ENCODE peak calls at places on chromosomes 5 and 9, in six cellular contexts. I is PC-3, E is MM.1S, G is HCT116, R is GM23248, P is SK-N-SH. N is an unnamed sample. For H3K9me2, the result is how much of the 10 kb centered on the place peaks cover.

GRCh38 chr9:122346478-122347347 is 24.1 kb upstream of the PTGS1 start:
- DNase-seq in R (peak), I (peak), E (no peak), G (no peak), P (peak), N (peak)

GRCh38 chr5:2529371-2530100 is 221.9 kb downstream of the IRX2 start:
- DNase-seq in I (no peak), E (no peak), P (no peak), G (no peak), R (no peak), N (no peak)

GRCh38 chr5:177256296-177256695 is 47.2 kb downstream of the RAB24 start:
- DNase-seq in P (no peak), I (peak), R (peak), G (no peak), E (no peak), N (no peak)

GRCh38 chr5:62980884-62981283 is 402.3 kb downstream of the LRRC70 start:
- DNase-seq in I (no peak), E (no peak), R (no peak), G (no peak), P (no peak), N (no peak)

GRCh38 chr9:118961857-118962256 is 407.4 kb downstream of the BRINP1 start:
- DNase-seq in P (no peak), E (no peak), I (no peak), G (no peak), R (peak), N (no peak)

GRCh38 chr5:66889524-66889923 is 293.3 kb downstream of the MAST4 start:
- DNase-seq in P (no peak), R (no peak), E (no peak), G (no peak), I (no peak), N (no peak)

GRCh38 chr5:140219068-140219971 is 44.3 kb downstream of the CYSTM1 start:
- DNase-seq in G (no peak), I (no peak), R (peak), P (no peak), E (no peak), N (no peak)

GRCh38 chr5:15938961-15939360 is 240.6 kb downstream of the MARCHF11 start:
- DNase-seq in R (peak), G (no peak), E (no peak), I (peak), P (no peak), N (no peak)

GRCh38 chr5:64690417-64691151 is at the start of gene SHISAL2B:
- DNase-seq in R (peak), I (no peak), E (no peak), P (peak), G (no peak), N (no peak)

GRCh38 chr5:125660231-125660895 is 762.8 kb upstream of the GRAMD2B start:
- DNase-seq in R (no peak), P (no peak), E (no peak), I (no peak), G (no peak), N (no peak)

GRCh38 chr9:97990259-97990658 is 7.1 kb downstream of the ANP32B start:
- DNase-seq in I (peak), R (peak), E (no peak), G (no peak), P (peak), N (no peak)

GRCh38 chr5:143614831-143615230 is 197.1 kb upstream of the HMHB1 start:
- DNase-seq in I (no peak), P (no peak), R (no peak), G (no peak), E (no peak), N (no peak)

GRCh38 chr9:19162956-19163355 is 35.7 kb upstream of the PLIN2 start:
- DNase-seq in E (no peak), P (no peak), R (peak), I (no peak), G (no peak), N (no peak)

GRCh38 chr9:116061546-116062205 is 91.9 kb upstream of the PAPPA start:
- DNase-seq in G (no peak), R (no peak), E (no peak), P (no peak), I (no peak), N (no peak)

GRCh38 chr5:104859437-104859836 is 1296.8 kb upstream of the NUDT12 start:
- DNase-seq in I (no peak), E (no peak), P (no peak), R (no peak), G (no peak), N (no peak)

GRCh38 chr9:72509053-72509452 is 12.4 kb upstream of the TMC1 start:
- DNase-seq in R (peak), E (no peak), P (no peak), G (no peak), I (peak), N (no peak)

GRCh38 chr5:143557061-143557818 is 153.8 kb upstream of the NR3C1 start:
- DNase-seq in I (peak), R (peak), G (no peak), P (no peak), E (no peak), N (no peak)

GRCh38 chr9:87504938-87505337 is 7.3 kb downstream of the DAPK1 start:
- DNase-seq in G (no peak), P (no peak), R (no peak), E (no peak), I (no peak), N (no peak)

GRCh38 chr5:80208337-80208736 is 47.5 kb downstream of the SERINC5 start:
- DNase-seq in G (no peak), E (no peak), P (no peak), R (peak), I (no peak), N (no peak)

GRCh38 chr9:94984891-94985476 is 258.5 kb downstream of the AOPEP start:
- DNase-seq in G (no peak), I (no peak), P (no peak), E (no peak), R (no peak), N (no peak)

GRCh38 chr5:147427784-147428401 is 82.0 kb downstream of the DPYSL3 start:
- DNase-seq in P (no peak), E (no peak), G (no peak), R (peak), I (no peak), N (no peak)

GRCh38 chr9:133234577-133235322 is 25.7 kb upstream of the OBP2B start:
- DNase-seq in E (no peak), P (no peak), I (no peak), R (no peak), G (no peak), N (no peak)

GRCh38 chr5:36535837-36536236 is 70.6 kb upstream of the SLC1A3 start:
- DNase-seq in E (no peak), I (no peak), P (no peak), R (no peak), G (no peak), N (no peak)

GRCh38 chr9:126301985-126302603 is 24.5 kb upstream of the MVB12B start:
- DNase-seq in I (peak), P (peak), R (peak), E (peak), G (peak), N (peak)

GRCh38 chr5:157670662-157671591 is at the start of gene C5orf52:
- DNase-seq in E (no peak), R (peak), G (no peak), I (peak), P (peak), N (no peak)

GRCh38 chr5:11075010-11075860 is 314.2 kb upstream of the DAP start:
- DNase-seq in P (peak), E (no peak), I (no peak), R (no peak), G (no peak), N (peak)

GRCh38 chr9:86655147-86655546 is 292.2 kb downstream of the GAS1 start:
- DNase-seq in E (no peak), P (no peak), I (no peak), R (peak), G (no peak), N (no peak)

GRCh38 chr5:174844971-174845370 is 120.6 kb downstream of the MSX2 start:
- DNase-seq in I (no peak), P (no peak), E (no peak), R (no peak), G (no peak), N (no peak)

GRCh38 chr5:131195696-131196095 is 25.0 kb downstream of the LYRM7 start:
- DNase-seq in G (no peak), E (no peak), R (no peak), I (no peak), P (no peak), N (no peak)

GRCh38 chr5:84086517-84086916 is 298.2 kb downstream of the EDIL3 start:
- DNase-seq in I (peak), G (no peak), R (no peak), E (no peak), P (no peak), N (no peak)

GRCh38 chr9:120351106-120351505 is 228.9 kb downstream of the CDK5RAP2 start:
- DNase-seq in E (no peak), I (no peak), P (no peak), G (no peak), R (no peak), N (no peak)

GRCh38 chr5:101675510-101675909 is 620.6 kb downstream of the SLCO4C1 start:
- DNase-seq in G (no peak), R (no peak), E (no peak), I (no peak), P (peak), N (no peak)

GRCh38 chr5:109455598-109456096 is 45.9 kb upstream of the PJA2 start:
- DNase-seq in E (no peak), I (peak), P (peak), G (peak), R (peak), N (no peak)

GRCh38 chr9:104177003-104177611 is 83.0 kb downstream of the SMC2 start:
- DNase-seq in P (no peak), E (peak), I (peak), G (peak), R (peak), N (peak)

GRCh38 chr5:95842955-95843544 is 20.5 kb upstream of the GLRX start:
- DNase-seq in G (no peak), I (peak), E (peak), P (no peak), R (peak), N (peak)

GRCh38 chr5:82234880-82235279 is 43.3 kb downstream of the RPS23 start:
- DNase-seq in I (no peak), P (no peak), E (no peak), R (no peak), G (no peak), N (no peak)

GRCh38 chr9:14346826-14347407 is 33.0 kb upstream of the NFIB start:
- DNase-seq in I (no peak), E (no peak), P (peak), R (no peak), G (no peak), N (no peak)

GRCh38 chr9:35521708-35522107 is 31.8 kb downstream of the RUSC2 start:
- DNase-seq in P (no peak), I (no peak), E (no peak), G (no peak), R (peak), N (no peak)

GRCh38 chr9:35529156-35529823 is 39.4 kb downstream of the RUSC2 start:
- DNase-seq in E (no peak), P (no peak), R (peak), G (no peak), I (no peak), N (no peak)

GRCh38 chr9:35522189-35522588 is 32.3 kb downstream of the RUSC2 start:
- DNase-seq in R (peak), E (no peak), I (no peak), G (no peak), P (no peak), N (no peak)

GRCh38 chr9:35522725-35523124 is 32.8 kb downstream of the RUSC2 start:
- DNase-seq in P (no peak), R (no peak), E (no peak), G (no peak), I (no peak), N (no peak)

GRCh38 chr9:35526087-35526801 is 36.3 kb downstream of the RUSC2 start:
- DNase-seq in R (peak), I (peak), G (no peak), E (no peak), P (no peak), N (no peak)
- H3K9ac ChIP-seq in R (peak), I (no peak), G (no peak), E (no peak), P (no peak), N (no peak)

GRCh38 chr9:82890865-82891264 is 172.1 kb downstream of the RASEF start:
- DNase-seq in G (no peak), I (no peak), R (no peak), E (no peak), P (no peak), N (no peak)

GRCh38 chr9:82893549-82893948 is 169.4 kb downstream of the RASEF start:
- DNase-seq in P (no peak), E (no peak), R (no peak), G (no peak), I (no peak), N (no peak)

GRCh38 chr9:82891321-82891720 is 171.6 kb downstream of the RASEF start:
- DNase-seq in G (no peak), I (no peak), E (no peak), P (no peak), R (no peak), N (no peak)

GRCh38 chr9:82890401-82890800 is 172.5 kb downstream of the RASEF start:
- DNase-seq in I (no peak), R (no peak), G (no peak), E (no peak), P (no peak), N (no peak)

GRCh38 chr9:82894961-82895902 is 167.7 kb downstream of the RASEF start:
- DNase-seq in G (no peak), I (no peak), R (no peak), P (peak), E (no peak), N (no peak)
- H3K9me2 ChIP-seq in G (under half), I (under half), R (under half), P (under half), E (under half), N (under half)

GRCh38 chr9:130198501-130199179 is 26.4 kb downstream of the NCS1 start:
- DNase-seq in P (no peak), I (no peak), E (no peak), R (no peak), G (no peak), N (no peak)

GRCh38 chr9:130199605-130200004 is 27.4 kb downstream of the NCS1 start:
- DNase-seq in E (no peak), P (no peak), R (peak), G (no peak), I (no peak), N (no peak)

GRCh38 chr9:130196643-130197042 is 24.4 kb downstream of the NCS1 start:
- DNase-seq in R (no peak), P (peak), I (no peak), G (no peak), E (no peak), N (no peak)

GRCh38 chr9:130197386-130197785 is 25.2 kb downstream of the NCS1 start:
- DNase-seq in G (no peak), E (no peak), P (no peak), I (no peak), R (no peak), N (no peak)

DNA sequence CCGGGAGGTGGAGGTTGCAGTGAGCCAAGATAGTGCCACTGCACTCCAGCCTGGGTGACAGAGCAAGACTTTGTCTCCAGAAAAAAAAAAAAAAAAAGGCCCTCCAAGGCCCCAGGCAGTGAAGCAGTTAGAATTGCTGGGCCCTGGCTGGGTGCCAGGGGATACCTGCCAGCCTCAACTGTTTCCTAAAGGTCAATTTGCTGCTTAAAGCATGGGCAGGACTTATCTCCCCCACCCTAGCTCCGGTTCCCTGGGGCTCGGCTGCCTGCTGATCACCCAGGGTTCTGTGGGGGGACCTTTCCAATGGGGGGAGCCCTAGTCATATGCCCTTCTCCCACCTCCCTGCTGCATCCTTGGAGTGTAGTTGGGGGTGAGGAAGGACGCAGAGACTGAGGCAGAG is 25.7 kb downstream of the NCS1 start:
- DNase-seq in G (no peak), I (no peak), E (no peak), P (no peak), R (no peak), N (no peak)
- H3K9ac ChIP-seq in G (no peak), I (no peak), E (no peak), P (no peak), R (no peak), N (no peak)

GRCh38 chr5:73435640-73436534 is 12.7 kb downstream of the FOXD1 start:
- DNase-seq in P (no peak), I (no peak), R (peak), G (no peak), E (no peak), N (no peak)

GRCh38 chr5:73438897-73439470 is 9.6 kb downstream of the FOXD1 start:
- DNase-seq in P (no peak), G (no peak), E (no peak), I (no peak), R (peak), N (no peak)

GRCh38 chr5:73436535-73437125 is 11.9 kb downstream of the FOXD1 start:
- DNase-seq in G (no peak), I (no peak), P (peak), R (peak), E (no peak), N (peak)

GRCh38 chr5:73438048-73438896 is 10.3 kb downstream of the FOXD1 start:
- DNase-seq in E (no peak), P (no peak), R (peak), I (peak), G (no peak), N (no peak)

GRCh38 chr5:73437126-73438047 is 11.2 kb downstream of the FOXD1 start:
- DNase-seq in R (peak), E (peak), G (peak), P (peak), I (peak), N (no peak)
- H3K9me2 ChIP-seq in R (under half), E (under half), G (under half), P (under half), I (under half), N (under half)

GRCh38 chr5:5290674-5291334 is 131.7 kb upstream of the ICE1 start:
- DNase-seq in G (no peak), I (no peak), E (peak), R (no peak), P (no peak), N (no peak)

GRCh38 chr5:5289537-5289936 is 132.9 kb upstream of the ICE1 start:
- DNase-seq in E (no peak), G (no peak), I (peak), R (no peak), P (no peak), N (no peak)

GRCh38 chr5:5293029-5293428 is 129.4 kb upstream of the ICE1 start:
- DNase-seq in G (no peak), E (no peak), P (no peak), I (no peak), R (no peak), N (no peak)

GRCh38 chr5:5291357-5291756 is 131.1 kb upstream of the ICE1 start:
- DNase-seq in R (no peak), I (peak), G (no peak), E (no peak), P (no peak), N (no peak)

GRCh38 chr5:5288236-5288635 is 134.2 kb upstream of the ICE1 start:
- DNase-seq in R (peak), G (no peak), I (peak), E (no peak), P (no peak), N (no peak)
- H3K9ac ChIP-seq in R (no peak), G (no peak), I (peak), E (no peak), P (no peak), N (no peak)

GRCh38 chr5:173340984-173341383 is 12.8 kb upstream of the STC2 start:
- DNase-seq in G (no peak), P (no peak), R (no peak), E (no peak), I (no peak), N (no peak)

GRCh38 chr5:173339286-173339685 is 11.1 kb upstream of the STC2 start:
- DNase-seq in P (no peak), E (no peak), I (no peak), G (no peak), R (no peak), N (no peak)

GRCh38 chr5:173338380-173339015 is 10.3 kb upstream of the STC2 start:
- DNase-seq in R (no peak), P (no peak), E (no peak), I (no peak), G (no peak), N (no peak)

GRCh38 chr5:173341911-173342535 is 13.8 kb upstream of the STC2 start:
- DNase-seq in I (no peak), P (no peak), E (no peak), G (no peak), R (peak), N (no peak)

GRCh38 chr5:173340451-173340850 is 12.2 kb upstream of the STC2 start:
- DNase-seq in R (no peak), I (no peak), P (no peak), E (no peak), G (no peak), N (no peak)
- H3K9me2 ChIP-seq in R (under half), I (under half), P (under half), E (under half), G (under half), N (under half)

GRCh38 chr5:14451866-14452265 is 129.7 kb upstream of the OTULINL start:
- DNase-seq in P (no peak), I (no peak), G (no peak), E (no peak), R (peak), N (no peak)

GRCh38 chr5:14450055-14450524 is 131.5 kb upstream of the OTULINL start:
- DNase-seq in E (no peak), G (no peak), I (no peak), P (no peak), R (peak), N (no peak)

GRCh38 chr5:14452685-14453084 is 128.9 kb upstream of the OTULINL start:
- DNase-seq in I (no peak), E (no peak), G (no peak), P (no peak), R (peak), N (no peak)

GRCh38 chr5:14457475-14457874 is 124.1 kb upstream of the OTULINL start:
- DNase-seq in R (no peak), E (no peak), I (no peak), G (no peak), P (peak), N (no peak)

DNA sequence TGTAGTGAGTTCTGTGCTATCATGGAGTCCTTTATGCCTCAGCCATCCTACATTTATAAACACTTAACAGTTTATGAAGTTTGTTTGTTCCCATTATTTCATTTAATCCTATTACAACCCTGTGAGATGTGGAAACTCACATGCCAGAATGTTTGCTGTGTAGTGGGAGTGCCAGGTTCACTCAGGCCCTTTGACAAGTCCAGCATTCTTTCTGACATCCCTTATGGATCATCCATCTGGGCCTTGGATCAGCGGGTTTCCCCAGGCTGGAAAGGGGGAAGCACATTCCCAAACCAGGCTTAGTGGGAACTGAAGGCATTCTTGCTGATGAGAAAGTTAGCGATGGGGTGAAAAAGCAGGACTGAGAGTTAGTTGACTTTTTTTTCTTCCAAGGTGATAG is 128.1 kb upstream of the OTULINL start:
- DNase-seq in G (no peak), P (no peak), R (peak), E (no peak), I (no peak), N (no peak)
- H3K9ac ChIP-seq in G (no peak), P (peak), R (peak), E (no peak), I (no peak), N (no peak)